ENCODE peak calls at places on chromosomes 5 and 9, in six cellular contexts. X, O, C, Y, D and G are unnamed samples.

GRCh38 chr9:12699529-12699928 is 6.3 kb downstream of the TYRP1 start:
- DNase-seq in X (no peak), O (no peak), C (no peak), Y (no peak), D (no peak), G (no peak)

GRCh38 chr5:78025540-78025939 is 249.4 kb upstream of the TBCA start:
- DNase-seq in X (no peak), O (no peak), C (no peak), Y (no peak), D (no peak), G (no peak)

GRCh38 chr9:72092820-72093219 is 32.4 kb upstream of the C9orf57 start:
- DNase-seq in X (no peak), O (no peak), C (no peak), Y (no peak), D (no peak), G (no peak)

GRCh38 chr9:26746357-26747072 is 146.1 kb downstream of the CAAP1 start:
- DNase-seq in X (peak), O (peak), C (peak), Y (no peak), D (peak), G (peak)

GRCh38 chr5:135561266-135561665 is 17.5 kb downstream of the CXCL14 start:
- DNase-seq in X (no peak), O (no peak), C (no peak), Y (no peak), D (no peak), G (no peak)

GRCh38 chr5:174567506-174568141 is 156.8 kb upstream of the MSX2 start:
- DNase-seq in X (no peak), O (no peak), C (no peak), Y (no peak), D (no peak), G (no peak)

GRCh38 chr5:161403996-161404395 is 142.5 kb downstream of the GABRB2 start:
- DNase-seq in X (no peak), O (no peak), C (no peak), Y (no peak), D (no peak), G (no peak)

GRCh38 chr9:114696814-114697544 is 15.0 kb upstream of the TEX48 start:
- DNase-seq in X (no peak), O (no peak), C (no peak), Y (no peak), D (no peak), G (peak)

GRCh38 chr9:1759009-1759408 is 256.1 kb upstream of the SMARCA2 start:
- DNase-seq in X (no peak), O (no peak), C (no peak), Y (no peak), D (no peak), G (peak)
- TF ChIP-seq ZNF274 in X (no peak), O (no peak), C (no peak), Y (no peak), D (no peak), G (no peak)

GRCh38 chr5:59786271-59786805 is 107.2 kb downstream of the PDE4D start:
- DNase-seq in X (no peak), O (no peak), C (no peak), Y (no peak), D (no peak), G (no peak)
- TF ChIP-seq ZNF274 in X (no peak), O (no peak), C (no peak), Y (no peak), D (no peak), G (no peak)

GRCh38 chr9:35845824-35846771 is 17.1 kb downstream of the TMEM8B start:
- DNase-seq in X (no peak), O (no peak), C (no peak), Y (peak), D (no peak), G (no peak)
- TF ChIP-seq ZNF274 in X (no peak), O (no peak), C (no peak), Y (no peak), D (no peak), G (no peak)

DNA sequence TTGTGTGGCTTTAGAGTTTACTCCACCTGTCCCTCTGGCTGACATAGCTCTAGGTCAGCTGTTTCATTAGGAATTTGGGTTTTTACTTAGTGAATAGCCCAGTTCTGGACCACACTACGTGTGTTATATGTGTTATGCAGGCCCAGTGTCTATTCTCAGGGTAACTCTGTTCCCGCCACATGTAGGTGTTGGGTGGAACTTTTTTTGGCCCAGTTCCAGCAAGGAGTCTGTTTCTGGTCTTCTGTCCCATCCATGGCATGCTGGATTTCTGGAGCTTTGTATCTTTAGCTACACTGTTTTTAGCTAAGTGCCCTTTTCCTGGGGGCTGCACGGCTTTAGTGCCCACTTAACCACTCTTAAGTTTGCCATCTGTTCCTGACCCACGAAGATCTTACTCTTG is 15.5 kb downstream of the RMI1 start:
- DNase-seq in X (no peak), O (no peak), C (no peak), Y (no peak), D (no peak), G (no peak)
- TF ChIP-seq ZNF274 in X (no peak), O (no peak), C (no peak), Y (no peak), D (no peak), G (no peak)

GRCh38 chr5:125894383-125894782 is 528.8 kb upstream of the GRAMD2B start:
- DNase-seq in X (no peak), O (no peak), C (no peak), Y (no peak), D (no peak), G (no peak)

GRCh38 chr5:125897068-125897467 is 526.1 kb upstream of the GRAMD2B start:
- DNase-seq in X (no peak), O (no peak), C (no peak), Y (no peak), D (no peak), G (no peak)

GRCh38 chr5:125899006-125899405 is 524.2 kb upstream of the GRAMD2B start:
- DNase-seq in X (no peak), O (no peak), C (no peak), Y (no peak), D (no peak), G (no peak)

GRCh38 chr5:125891326-125891725 is 531.9 kb upstream of the GRAMD2B start:
- DNase-seq in X (no peak), O (no peak), C (no peak), Y (no peak), D (no peak), G (no peak)

GRCh38 chr5:125896381-125896780 is 526.8 kb upstream of the GRAMD2B start:
- DNase-seq in X (no peak), O (no peak), C (no peak), Y (no peak), D (no peak), G (no peak)
- TF ChIP-seq ZNF274 in X (no peak), O (no peak), C (no peak), Y (no peak), D (no peak), G (no peak)

GRCh38 chr5:147760086-147760485 is 22.4 kb downstream of the JAKMIP2 start:
- DNase-seq in X (no peak), O (no peak), C (no peak), Y (no peak), D (no peak), G (no peak)

GRCh38 chr5:147767048-147767447 is 15.5 kb downstream of the JAKMIP2 start:
- DNase-seq in X (no peak), O (no peak), C (no peak), Y (no peak), D (no peak), G (no peak)

GRCh38 chr5:147759441-147759840 is 23.1 kb downstream of the JAKMIP2 start:
- DNase-seq in X (no peak), O (no peak), C (no peak), Y (no peak), D (no peak), G (no peak)

DNA sequence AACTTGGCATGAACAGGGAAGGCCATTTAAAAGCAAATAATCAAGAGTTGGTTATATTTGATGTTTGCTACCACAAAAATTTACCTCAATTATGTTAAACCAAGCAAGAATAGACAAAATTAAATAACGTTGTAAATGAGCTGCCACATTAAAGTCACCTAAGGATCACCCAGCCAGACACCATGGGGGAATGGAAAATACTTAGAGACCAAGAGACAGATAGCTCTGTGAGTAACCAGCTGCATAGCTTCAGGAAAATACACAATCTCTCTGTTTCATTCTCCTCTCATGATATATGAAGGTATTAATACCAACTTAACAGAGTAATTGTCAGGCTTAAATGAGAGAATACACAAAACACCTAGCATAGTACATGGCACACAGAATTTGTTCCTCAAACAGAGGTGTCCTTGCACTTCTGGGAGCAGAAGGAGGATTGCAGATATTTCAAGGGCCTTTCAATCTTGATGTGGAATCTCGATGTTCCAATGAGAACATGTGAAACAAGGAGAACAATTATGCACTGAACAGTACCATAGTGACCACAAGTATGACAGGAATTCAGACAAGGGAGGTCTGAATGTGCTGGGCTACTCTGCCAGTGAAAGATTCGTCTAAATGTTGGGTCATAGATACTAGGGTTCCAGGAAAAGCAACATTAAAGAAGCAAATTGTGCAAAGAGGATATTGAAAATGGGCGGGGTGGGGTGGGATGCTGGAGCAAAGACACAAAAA is 18.6 kb downstream of the JAKMIP2 start:
- DNase-seq in X (no peak), O (peak), C (no peak), Y (no peak), D (no peak), G (no peak)
- TF ChIP-seq ZNF274 in X (no peak), O (no peak), C (no peak), Y (no peak), D (no peak), G (no peak)

GRCh38 chr5:113020461-113021273 is 44.1 kb downstream of the DCP2 start:
- DNase-seq in X (peak), O (peak), C (no peak), Y (no peak), D (no peak), G (no peak)
- TF ChIP-seq ZNF274 in X (no peak), O (no peak), C (no peak), Y (no peak), D (no peak), G (no peak)

DNA sequence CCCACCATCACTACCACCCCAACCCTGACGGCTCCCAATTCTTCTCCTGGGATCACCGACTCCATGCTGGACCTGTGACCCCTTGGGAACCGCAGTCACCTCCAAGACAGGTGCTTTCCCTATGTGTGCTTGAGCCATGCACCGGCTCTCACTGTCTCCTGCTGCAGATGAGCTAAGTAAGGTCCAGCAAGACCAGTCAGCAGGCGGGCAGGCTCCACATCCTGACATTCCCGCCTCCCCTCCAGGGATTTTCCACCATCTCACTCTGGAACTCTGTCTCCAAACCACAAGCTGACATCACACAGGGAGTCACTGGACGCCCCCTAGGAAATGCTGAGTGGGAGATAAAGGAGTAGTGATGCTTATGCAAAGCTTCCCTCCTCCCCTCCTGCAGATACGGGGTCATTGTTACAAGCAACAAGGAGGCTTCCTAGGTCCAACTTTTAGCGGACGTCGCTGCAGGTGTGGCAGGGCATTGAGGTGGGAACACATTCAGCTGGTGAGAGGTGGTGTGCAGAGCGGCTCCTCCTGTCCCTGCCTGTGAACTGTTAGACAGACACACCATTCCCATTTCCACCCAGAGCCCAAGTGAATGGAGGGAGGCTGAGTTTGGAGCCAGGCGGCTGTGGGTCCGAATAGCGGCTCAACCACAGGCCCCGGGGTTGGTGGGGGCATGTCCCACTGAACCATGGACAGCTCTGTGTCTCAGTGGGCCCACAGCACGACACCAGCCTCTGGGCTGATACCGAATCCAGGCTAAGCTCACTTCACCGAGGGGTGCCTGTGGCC is 129.2 kb upstream of the PHYKPL start:
- DNase-seq in X (no peak), O (no peak), C (no peak), Y (no peak), D (no peak), G (no peak)
- TF ChIP-seq ZNF274 in X (no peak), O (no peak), C (no peak), Y (no peak), D (no peak), G (no peak)